ENCODE peak calls at places on chromosomes 1 and 21, in five cellular contexts. U is adrenal gland, C is fibroblast of lung, V is thyroid gland, Y is NT2/D1. B is an unnamed sample. For H3K36me3, the result is how much of the 10 kb centered on the place peaks cover.

GRCh38 chr1:214004014-214004413 is 16.2 kb downstream of the PROX1 start:
- DNase-seq in C (no peak), Y (no peak), U (no peak), V (peak), B (no peak)

GRCh38 chr1:205563927-205564441 is 59.5 kb downstream of the CDK18 start:
- DNase-seq in U (no peak), C (no peak), V (no peak), Y (no peak), B (no peak)

GRCh38 chr1:51313961-51314777 is 16.2 kb downstream of the TTC39A start:
- DNase-seq in U (peak), C (peak), V (no peak), Y (no peak), B (no peak)

GRCh38 chr21:41545500-41546359 is 37.8 kb upstream of the TMPRSS2 start:
- DNase-seq in U (no peak), C (no peak), Y (no peak), V (no peak), B (no peak)

GRCh38 chr1:63630238-63630637 is 37.0 kb downstream of the PGM1 start:
- DNase-seq in Y (no peak), C (no peak), V (no peak), U (no peak), B (no peak)

GRCh38 chr1:179197690-179198297 is 31.7 kb downstream of the ABL2 start:
- DNase-seq in V (peak), U (no peak), Y (no peak), C (no peak), B (no peak)

GRCh38 chr1:33740040-33740745 is 123.7 kb upstream of the HMGB4 start:
- DNase-seq in Y (no peak), V (no peak), C (no peak), U (no peak), B (no peak)

GRCh38 chr1:39268906-39269305 is 64.4 kb downstream of the MACF1 start:
- DNase-seq in V (no peak), U (no peak), Y (peak), C (no peak), B (no peak)

GRCh38 chr1:110312188-110313121 is 26.7 kb upstream of the RBM15 start:
- DNase-seq in V (peak), U (peak), Y (peak), C (peak), B (peak)

GRCh38 chr1:157091186-157091585 is 8.4 kb downstream of the ETV3L start:
- DNase-seq in U (no peak), C (no peak), V (no peak), Y (no peak), B (no peak)

GRCh38 chr1:110380667-110381283 is 10.1 kb downstream of the SLC16A4 start:
- DNase-seq in Y (no peak), V (no peak), C (peak), U (no peak), B (no peak)

GRCh38 chr1:158117854-158118691 is 62.6 kb upstream of the CD1D start:
- DNase-seq in U (peak), Y (peak), C (peak), V (peak), B (peak)

GRCh38 chr1:66575739-66576138 is 41.8 kb downstream of the SGIP1 start:
- DNase-seq in V (no peak), U (no peak), Y (no peak), C (peak), B (no peak)

GRCh38 chr1:98210064-98210463 is 289.2 kb upstream of the DPYD start:
- DNase-seq in Y (no peak), C (peak), V (no peak), U (no peak), B (no peak)

GRCh38 chr1:56204206-56204605 is 375.2 kb downstream of the PLPP3 start:
- DNase-seq in Y (no peak), C (no peak), U (no peak), V (no peak), B (no peak)

GRCh38 chr21:36927718-36928117 is 38.8 kb downstream of the HLCS start:
- DNase-seq in V (peak), U (peak), Y (peak), C (peak), B (peak)

GRCh38 chr1:226786550-226786949 is 47.5 kb upstream of the ITPKB start:
- DNase-seq in Y (no peak), C (no peak), V (no peak), U (no peak), B (no peak)

GRCh38 chr1:72280714-72281113 is 1.6 kb downstream of the NEGR1 start:
- DNase-seq in C (peak), Y (no peak), U (no peak), V (no peak), B (no peak)
- H3K36me3 ChIP-seq in C (under half), Y (under half), U (under half), V (under half), B (under half)

DNA sequence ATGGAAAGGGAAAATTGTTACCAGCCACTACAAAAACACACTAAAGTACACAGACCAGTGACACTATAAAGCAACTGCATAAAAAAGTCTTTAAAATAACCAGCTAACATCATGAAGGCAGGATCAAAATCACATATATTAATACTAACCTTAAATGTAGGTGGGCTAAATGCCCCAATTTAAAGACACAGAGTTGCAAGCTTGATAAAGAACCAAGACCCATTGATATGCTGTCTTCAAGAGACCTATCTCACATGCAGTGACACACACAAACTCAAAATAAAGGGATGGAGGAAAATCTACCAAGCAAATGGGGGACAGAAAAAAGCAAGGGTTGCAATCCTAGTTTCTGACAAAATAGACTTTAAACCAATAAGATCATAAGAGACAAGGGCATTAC is 246.3 kb downstream of the SEC16B start:
- DNase-seq in C (no peak), V (no peak), Y (no peak), U (no peak), B (no peak)
- H3K36me3 ChIP-seq in C (under half), V (under half), Y (under half), U (under half), B (under half)

GRCh38 chr1:244852694-244853093 is 11.6 kb downstream of the HNRNPU start:
- DNase-seq in C (no peak), V (no peak), U (no peak), Y (no peak), B (no peak)
- H3K36me3 ChIP-seq in C (under half), V (half or more), U (under half), Y (half or more), B (under half)

GRCh38 chr1:27807385-27807784 is 23.2 kb upstream of the PPP1R8 start:
- DNase-seq in Y (no peak), C (no peak), U (no peak), V (no peak), B (no peak)
- H3K36me3 ChIP-seq in Y (under half), C (under half), U (under half), V (under half), B (under half)

GRCh38 chr1:154966111-154966510 is 4.4 kb downstream of the SHC1 start:
- DNase-seq in C (no peak), V (no peak), Y (no peak), U (no peak), B (no peak)
- H3K36me3 ChIP-seq in C (under half), V (under half), Y (half or more), U (under half), B (under half)

GRCh38 chr1:172165403-172165802 is 255.1 kb upstream of the C1orf105 start:
- DNase-seq in C (no peak), Y (no peak), U (no peak), V (no peak), B (no peak)
- H3K36me3 ChIP-seq in C (under half), Y (under half), U (under half), V (under half), B (under half)

GRCh38 chr1:200646515-200646914 is 23.2 kb downstream of the DDX59 start:
- DNase-seq in Y (no peak), C (no peak), V (no peak), U (no peak), B (no peak)

GRCh38 chr1:200640373-200641174 is 20.0 kb upstream of the KIF14 start:
- DNase-seq in V (no peak), Y (no peak), U (peak), C (peak), B (no peak)

GRCh38 chr1:200642481-200642880 is 21.9 kb upstream of the KIF14 start:
- DNase-seq in V (no peak), U (no peak), C (no peak), Y (no peak), B (no peak)

GRCh38 chr1:200641175-200641489 is 20.6 kb upstream of the KIF14 start:
- DNase-seq in U (no peak), C (peak), Y (no peak), V (no peak), B (no peak)

GRCh38 chr1:200644021-200644420 is 23.5 kb upstream of the KIF14 start:
- DNase-seq in V (no peak), Y (no peak), U (no peak), C (no peak), B (no peak)
- H3K36me3 ChIP-seq in V (under half), Y (under half), U (under half), C (under half), B (under half)

DNA sequence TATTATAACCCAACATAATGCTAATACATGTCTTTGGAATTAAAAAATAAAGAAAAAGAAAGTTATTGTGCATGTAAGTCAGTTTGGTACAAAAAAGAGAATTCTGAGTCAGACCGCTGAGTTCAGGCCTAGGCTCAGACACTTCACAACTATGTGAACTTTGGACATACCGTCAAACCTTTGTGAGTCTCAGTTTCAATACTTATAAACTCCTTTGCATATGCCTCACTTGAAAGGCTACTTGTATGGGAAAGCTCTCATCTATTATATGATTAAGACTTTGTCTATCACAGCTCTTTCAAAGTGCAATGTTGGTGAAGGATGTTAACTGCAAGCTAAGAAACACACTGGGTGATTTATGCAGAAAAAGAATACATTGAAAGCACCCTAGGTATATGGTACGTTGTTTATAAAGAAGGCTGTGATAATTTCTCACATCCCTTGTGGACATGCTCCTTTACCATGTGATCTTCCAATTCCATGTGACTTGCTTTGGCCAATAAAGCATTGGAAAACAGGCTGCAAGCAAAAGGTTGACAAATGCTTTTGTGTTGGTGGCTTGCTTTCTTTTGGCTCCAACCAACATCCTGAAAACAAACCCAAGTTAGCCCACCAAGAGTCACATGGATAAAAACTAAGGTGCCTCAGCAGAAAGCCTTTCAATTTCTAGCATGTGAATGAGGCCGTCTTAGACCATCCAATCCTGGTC is 49.6 kb downstream of the INTS7 start:
- DNase-seq in U (no peak), Y (no peak), V (no peak), C (no peak), B (no peak)
- H3K36me3 ChIP-seq in U (under half), Y (half or more), V (under half), C (under half), B (under half)

GRCh38 chr1:151211972-151212705 is 13.8 kb downstream of the PIP5K1A start:
- DNase-seq in U (no peak), Y (no peak), C (no peak), V (no peak), B (no peak)
- H3K36me3 ChIP-seq in U (under half), Y (half or more), C (under half), V (under half), B (under half)